ENCODE peak calls at places on chromosomes 11 and 22, in nine cellular contexts. O is stimulated activated CD4-positive, alpha-beta T cell treated with anti-CD3 and anti-CD28 coated beads, Interleukin-15, amount 100 ng/mL, for 1 hour; I is NCI-H748 treated with DMSO at 0.1 percent for 48 hours; R is ELR; S is nucleus accumbens; T is GM04504; P is fibroblast of the conjunctiva; C is activated naive CD8-positive, alpha-beta T cell treated with anti-CD3 and anti-CD28 coated beads, Interleukin-2, amount 10 ng/mL, durations not matched to agents 7 days and 5 days; B is GDM1. Z is an unnamed sample.

GRCh38 chr11:72955466-72955865 is 141.3 kb downstream of the ATG16L2 start:
- DNase-seq in O (no peak), I (no peak), R (no peak), S (no peak), T (no peak), P (no peak), C (no peak), B (no peak), Z (no peak)

GRCh38 chr11:102157219-102157618 is 47.0 kb downstream of the YAP1 start:
- DNase-seq in O (no peak), I (no peak), R (peak), S (no peak), T (no peak), P (peak), C (no peak), B (no peak), Z (peak)

GRCh38 chr11:75565221-75565814 is 3.3 kb downstream of the SERPINH1 start:
- DNase-seq in O (no peak), I (no peak), R (peak), S (no peak), T (peak), P (no peak), C (no peak), B (no peak), Z (peak)

GRCh38 chr11:44994753-44995152 is 44.1 kb upstream of the TP53I11 start:
- DNase-seq in O (no peak), I (no peak), R (no peak), S (no peak), T (no peak), P (no peak), C (no peak), B (no peak), Z (no peak)

GRCh38 chr22:35888181-35888870 is 140.3 kb downstream of the RBFOX2 start:
- DNase-seq in O (no peak), I (no peak), R (no peak), S (no peak), T (no peak), P (no peak), C (no peak), B (no peak), Z (no peak)

GRCh38 chr22:36977947-36978660 is 41.1 kb downstream of the TST start:
- DNase-seq in O (peak), I (peak), R (peak), S (peak), T (peak), P (peak), C (peak), B (peak), Z (peak)

GRCh38 chr22:44191036-44191454 is 10.3 kb downstream of the PARVG start:
- DNase-seq in O (no peak), I (no peak), R (peak), S (no peak), T (no peak), P (no peak), C (peak), B (no peak), Z (no peak)

GRCh38 chr11:67545280-67545679 is 22.0 kb upstream of the CABP2 start:
- DNase-seq in O (no peak), I (no peak), R (no peak), S (no peak), T (no peak), P (no peak), C (no peak), B (no peak), Z (peak)

GRCh38 chr22:23282089-23282501 is 101.8 kb downstream of the BCR start:
- DNase-seq in O (no peak), I (no peak), R (peak), S (peak), T (peak), P (peak), C (no peak), B (no peak), Z (peak)

GRCh38 chr11:44861829-44862545 is 88.7 kb downstream of the TP53I11 start:
- DNase-seq in O (peak), I (no peak), R (peak), S (no peak), T (peak), P (peak), C (peak), B (peak), Z (peak)